ENCODE peak calls at places on chromosomes 2 and 18, in nine cellular contexts. B is activated T-helper 1 cell treated with anti-CD3 and anti-CD28 coated beads, Interleukin-2, amount 50 U/mL, for 16 hours; K is COR-L47; S is adrenal gland; P is CD8-positive, alpha-beta memory T cell; A is NCI-H2171 treated with DMSO at 0.1 percent for 48 hours; D is left ventricle myocardium superior; Z is HCT116; X is iris pigment epithelial cell. C is an unnamed sample.

GRCh38 chr2:28080911-28081310 is 190.4 kb downstream of the BABAM2 start:
- DNase-seq in Z (no peak), S (no peak), A (no peak), X (peak), K (no peak), P (no peak), B (no peak), D (no peak), C (no peak)

GRCh38 chr2:212451786-212452200 is 86.8 kb downstream of the ERBB4 start:
- DNase-seq in Z (peak), P (no peak), X (peak), D (no peak), S (no peak), B (no peak), K (no peak), A (no peak), C (no peak)

GRCh38 chr2:138102664-138103063 is 138.4 kb downstream of the HNMT start:
- DNase-seq in D (no peak), A (no peak), B (no peak), K (no peak), P (no peak), Z (no peak), S (no peak), X (no peak), C (no peak)

GRCh38 chr2:239636808-239637207 is 236.0 kb upstream of the HDAC4 start:
- DNase-seq in A (no peak), B (no peak), Z (no peak), K (no peak), X (no peak), D (no peak), S (no peak), P (no peak), C (no peak)

GRCh38 chr18:267688-268552 is at the start of gene THOC1:
- DNase-seq in Z (peak), S (peak), P (peak), X (peak), K (peak), D (peak), B (peak), A (peak), C (peak)

GRCh38 chr2:127576433-127577207 is 41.1 kb downstream of the MYO7B start:
- DNase-seq in X (peak), P (no peak), D (peak), B (no peak), Z (no peak), A (no peak), S (peak), K (no peak), C (no peak)

GRCh38 chr2:213119061-213119809 is 32.2 kb downstream of the IKZF2 start:
- DNase-seq in B (no peak), Z (no peak), D (no peak), P (peak), A (no peak), S (no peak), X (peak), K (no peak), C (no peak)

GRCh38 chr2:235414422-235414821 is 79.4 kb upstream of the AGAP1 start:
- DNase-seq in X (no peak), K (peak), P (no peak), D (peak), A (no peak), S (peak), B (no peak), Z (no peak), C (peak)

GRCh38 chr2:67548317-67549095 is 151.4 kb downstream of the ETAA1 start:
- DNase-seq in B (no peak), P (no peak), K (peak), D (no peak), X (no peak), A (peak), S (no peak), Z (no peak), C (no peak)

GRCh38 chr18:10141559-10141958 is 227.7 kb downstream of the VAPA start:
- DNase-seq in S (no peak), K (no peak), B (no peak), P (no peak), D (no peak), Z (no peak), A (no peak), X (no peak), C (no peak)

GRCh38 chr2:113058998-113059960 is at the start of gene IL36RN:
- DNase-seq in P (no peak), X (no peak), D (no peak), K (no peak), S (no peak), A (no peak), Z (no peak), B (no peak), C (no peak)

GRCh38 chr18:75218524-75218923 is 7.9 kb downstream of the TSHZ1 start:
- DNase-seq in K (no peak), A (peak), S (no peak), X (no peak), D (no peak), B (no peak), Z (no peak), P (no peak), C (no peak)

GRCh38 chr2:230798769-230799399 is 65.9 kb upstream of the ITM2C start:
- DNase-seq in P (no peak), X (peak), B (no peak), S (no peak), A (peak), D (no peak), K (no peak), Z (no peak), C (no peak)

GRCh38 chr2:207166039-207166348 is 246 bp upstream of the KLF7 start:
- DNase-seq in X (peak), P (peak), A (peak), Z (peak), D (peak), S (peak), B (peak), K (peak), C (peak)

C was measured in NCI-H1105.